ENCODE peak calls at places on chromosomes 11 and 22, in seven cellular contexts. One of them, this sample, is unnamed.
A peak's percentile ranks its signal among the peaks of the same experiment; 100 is the strongest.

GRCh38 chr11:117669062-117669461 is 128.0 kb downstream of the DSCAML1 start:
- DNase-seq in Peyer's patch: no peak
- DNase-seq in Kasumi-1: no peak
- DNase-seq in EL: no peak
- DNase-seq in iris pigment epithelial cell: no peak
- DNase-seq in Right ventricle myocardium superior: no peak
- DNase-seq in non-pigmented ciliary epithelial cell: no peak
- DNase-seq in this sample: no peak

GRCh38 chr22:24216541-24217209 is 28.2 kb downstream of the GGT5 start:
- DNase-seq in Peyer's patch: no peak
- DNase-seq in Kasumi-1: no peak
- DNase-seq in EL: no peak
- DNase-seq in iris pigment epithelial cell: no peak
- DNase-seq in Right ventricle myocardium superior: no peak
- DNase-seq in non-pigmented ciliary epithelial cell: no peak
- DNase-seq in this sample: no peak

GRCh38 chr11:83687787-83688186 is 401.6 kb upstream of the CCDC90B start:
- DNase-seq in Peyer's patch: no peak
- DNase-seq in Kasumi-1: no peak
- DNase-seq in EL: no peak
- DNase-seq in iris pigment epithelial cell: no peak
- DNase-seq in Right ventricle myocardium superior: no peak
- DNase-seq in non-pigmented ciliary epithelial cell: no peak
- DNase-seq in this sample: no peak

GRCh38 chr11:126530416-126530815 is 174.9 kb downstream of the ST3GAL4 start:
- DNase-seq in Peyer's patch: no peak
- DNase-seq in Kasumi-1: no peak
- DNase-seq in EL: no peak
- DNase-seq in iris pigment epithelial cell: no peak
- DNase-seq in Right ventricle myocardium superior: no peak
- DNase-seq in non-pigmented ciliary epithelial cell: no peak
- DNase-seq in this sample: no peak

GRCh38 chr11:10878408-10879214 is 20.8 kb upstream of the ZBED5 start:
- DNase-seq in Peyer's patch: peak; percentile 54
- DNase-seq in Kasumi-1: peak; percentile 90
- DNase-seq in EL: peak; percentile 70
- DNase-seq in iris pigment epithelial cell: peak; percentile 79
- DNase-seq in Right ventricle myocardium superior: no peak
- DNase-seq in non-pigmented ciliary epithelial cell: no peak
- DNase-seq in this sample: peak; percentile 55

GRCh38 chr11:126282361-126282741 is 542 bp upstream of the TIRAP start:
- DNase-seq in Peyer's patch: peak; percentile 57
- DNase-seq in Kasumi-1: peak; percentile 34
- DNase-seq in EL: peak; percentile 36
- DNase-seq in iris pigment epithelial cell: peak; percentile 59
- DNase-seq in Right ventricle myocardium superior: peak; percentile 75
- DNase-seq in non-pigmented ciliary epithelial cell: no peak
- DNase-seq in this sample: peak; percentile 35

GRCh38 chr11:32586576-32587190 is 3.1 kb downstream of the EIF3M start:
- DNase-seq in Peyer's patch: no peak
- DNase-seq in Kasumi-1: peak; percentile 55
- DNase-seq in EL: peak; percentile 37
- DNase-seq in iris pigment epithelial cell: peak; percentile 47
- DNase-seq in Right ventricle myocardium superior: no peak
- DNase-seq in non-pigmented ciliary epithelial cell: no peak
- DNase-seq in this sample: no peak

GRCh38 chr11:35352107-35352888 is 67.1 kb downstream of the SLC1A2 start:
- DNase-seq in Peyer's patch: no peak
- DNase-seq in Kasumi-1: no peak
- DNase-seq in EL: peak; percentile 48
- DNase-seq in iris pigment epithelial cell: peak; percentile 67
- DNase-seq in Right ventricle myocardium superior: peak; percentile 50
- DNase-seq in non-pigmented ciliary epithelial cell: no peak
- DNase-seq in this sample: no peak

GRCh38 chr22:29167032-29167911 is 38.4 kb upstream of the EMID1 start:
- DNase-seq in Peyer's patch: peak; percentile 68
- DNase-seq in Kasumi-1: peak; percentile 95
- DNase-seq in EL: no peak
- DNase-seq in iris pigment epithelial cell: no peak
- DNase-seq in Right ventricle myocardium superior: no peak
- DNase-seq in non-pigmented ciliary epithelial cell: no peak
- DNase-seq in this sample: no peak